ENCODE peak calls at places on chromosomes 2 and 18, in five cellular contexts. C is AG10803, W is heart right ventricle, V is ovary, Q is IMR-90. B is an unnamed sample.

GRCh38 chr2:158115202-158115783 is 13.6 kb downstream of the UPP2 start:
- DNase-seq in C (no peak), W (no peak), V (no peak), Q (no peak), B (no peak)

GRCh38 chr2:38751043-38751846 is at the start of gene SRSF7:
- DNase-seq in C (peak), W (peak), V (peak), Q (peak), B (peak)

GRCh38 chr2:79389475-79389874 is 123.4 kb upstream of the CTNNA2 start:
- DNase-seq in C (no peak), W (no peak), V (no peak), Q (no peak), B (no peak)

GRCh38 chr2:235098736-235099494 is 147.1 kb downstream of the SH3BP4 start:
- DNase-seq in C (peak), W (no peak), V (no peak), Q (peak), B (peak)

GRCh38 chr2:30769891-30770462 is 37.3 kb downstream of the CAPN13 start:
- DNase-seq in C (no peak), W (no peak), V (no peak), Q (no peak), B (no peak)

GRCh38 chr2:172179045-172179742 is 76.5 kb upstream of the DLX2 start:
- DNase-seq in C (peak), W (no peak), V (no peak), Q (peak), B (no peak)

GRCh38 chr2:9703701-9704221 is 73.0 kb upstream of the YWHAQ start:
- DNase-seq in C (peak), W (no peak), V (no peak), Q (peak), B (peak)

GRCh38 chr2:67215214-67215613 is 181.9 kb upstream of the ETAA1 start:
- DNase-seq in C (peak), W (no peak), V (peak), Q (peak), B (peak)

GRCh38 chr18:43887491-43887890 is 610.2 kb upstream of the SYT4 start:
- DNase-seq in C (no peak), W (no peak), V (no peak), Q (no peak), B (no peak)

GRCh38 chr18:79402977-79403722 is 7.4 kb downstream of the NFATC1 start:
- DNase-seq in C (peak), W (peak), V (no peak), Q (no peak), B (peak)

GRCh38 chr2:8315766-8316165 is 366.1 kb upstream of the ID2 start:
- DNase-seq in C (peak), W (no peak), V (no peak), Q (peak), B (peak)

DNA sequence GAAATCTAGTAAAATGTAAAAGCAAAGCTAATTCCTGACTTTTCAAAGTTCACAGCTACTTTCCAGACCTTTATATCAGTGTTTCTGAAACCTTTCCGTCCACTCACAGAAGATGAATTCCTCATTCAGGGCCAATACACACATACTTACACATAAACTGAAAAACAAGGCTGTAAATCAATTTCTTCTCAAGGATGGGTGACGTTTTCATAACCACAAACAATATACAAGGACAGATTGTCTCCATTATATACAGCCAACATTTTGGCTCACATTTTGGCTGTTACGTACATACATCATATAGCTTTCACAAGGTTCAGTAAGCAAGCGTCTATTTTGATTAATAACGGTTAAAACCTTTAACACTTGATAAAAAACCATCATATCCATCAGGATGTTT is 1.4 kb downstream of the RPRD1A start:
- DNase-seq in C (peak), W (no peak), V (no peak), Q (peak), B (peak)
- H3K4me3 ChIP-seq in C (peak), W (peak), V (peak), Q (peak), B (peak)

DNA sequence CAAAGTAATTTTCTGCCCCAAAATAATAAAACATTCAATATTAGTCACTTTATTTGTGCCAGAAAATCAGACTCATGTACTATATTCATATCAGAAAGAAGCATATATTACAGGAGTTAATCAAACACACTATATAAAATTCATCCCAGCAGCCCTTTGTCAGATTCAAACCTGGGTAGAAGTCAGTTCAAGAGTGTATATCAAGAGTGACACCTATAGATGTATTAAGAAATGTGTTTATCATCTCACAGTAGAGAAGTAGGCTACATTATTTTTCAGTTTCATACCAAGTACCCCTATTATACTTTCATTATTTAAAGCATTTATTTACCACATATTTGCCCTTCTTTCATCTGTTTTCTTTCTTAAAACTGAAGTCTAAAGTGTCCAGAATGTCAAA is 193.2 kb upstream of the DDX18 start:
- DNase-seq in C (no peak), W (no peak), V (no peak), Q (no peak), B (no peak)
- TF ChIP-seq CTCF in C (no peak), W (no peak), V (no peak), Q (no peak), B (no peak)

GRCh38 chr2:185700883-185701282 is 37.7 kb upstream of the FSIP2 start:
- DNase-seq in C (no peak), W (no peak), V (no peak), Q (no peak), B (no peak)

GRCh38 chr2:185689906-185690539 is 48.6 kb upstream of the FSIP2 start:
- DNase-seq in C (no peak), W (no peak), V (no peak), Q (no peak), B (peak)

DNA sequence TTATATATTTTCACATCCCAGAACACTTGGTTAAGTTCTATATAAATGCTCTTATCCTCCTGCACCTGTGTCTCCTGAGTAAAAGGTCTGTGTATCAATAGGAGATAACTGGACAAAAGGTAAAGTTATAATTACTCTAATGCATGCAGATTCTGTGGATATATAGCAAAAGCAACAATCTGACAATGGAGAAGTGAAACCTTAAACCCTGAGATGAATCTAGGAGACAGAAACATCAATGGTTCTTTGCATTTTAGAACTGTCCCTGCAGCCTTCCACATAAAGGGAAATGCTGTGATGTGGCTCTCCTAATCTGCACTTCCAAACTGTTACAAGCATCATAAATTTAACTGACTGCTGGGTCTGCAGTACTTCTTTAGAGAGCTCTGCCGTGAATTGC is 42.9 kb upstream of the FSIP2 start:
- DNase-seq in C (no peak), W (no peak), V (no peak), Q (no peak), B (no peak)
- H3K4me3 ChIP-seq in C (no peak), W (no peak), V (no peak), Q (no peak), B (no peak)

GRCh38 chr2:163471947-163472346 is 263.9 kb downstream of the FIGN start:
- DNase-seq in C (peak), W (peak), V (no peak), Q (peak), B (peak)
- TF ChIP-seq CTCF in C (peak), W (peak), V (no peak), Q (peak), B (peak)

DNA sequence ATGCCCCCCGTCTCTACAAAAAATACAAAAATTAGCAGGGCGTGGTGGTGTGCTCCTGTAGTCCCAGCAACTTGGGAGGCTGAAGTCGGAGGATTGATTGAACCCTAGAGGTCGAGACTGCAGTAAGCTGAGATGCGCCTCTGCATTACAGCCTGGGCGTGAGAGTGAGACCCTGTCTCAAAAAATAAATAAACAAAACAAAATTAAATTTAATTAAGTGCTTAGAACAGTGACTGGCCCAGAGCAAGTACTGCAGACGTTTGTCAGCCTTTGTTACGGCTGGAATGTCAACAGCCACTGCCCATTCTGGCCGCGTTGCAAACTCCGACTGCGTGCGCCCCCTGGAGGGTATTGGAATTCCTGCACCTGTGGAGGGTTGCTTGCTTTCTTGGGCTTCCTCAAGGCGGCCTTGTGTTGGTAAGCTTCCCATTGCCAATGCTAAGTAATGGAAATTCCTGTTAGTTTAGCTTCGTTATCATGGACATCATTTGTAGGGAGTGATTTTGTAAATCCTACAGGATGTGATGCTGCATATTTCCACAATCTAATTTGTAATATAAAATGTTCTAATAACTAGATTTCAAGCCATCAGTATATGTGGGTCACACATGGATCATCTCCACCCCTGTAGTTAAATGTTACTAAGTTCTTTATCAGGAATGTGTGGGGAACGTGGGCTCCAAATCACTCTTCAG is 15.9 kb upstream of the ATP6V1B1 start:
- DNase-seq in C (peak), W (peak), V (peak), Q (peak), B (peak)
- H3K4me3 ChIP-seq in C (no peak), W (no peak), V (no peak), Q (no peak), B (no peak)